ENCODE peak calls at places on chromosomes 11 and 22, in nine cellular contexts. U, N, V, H, B, O, S, A and E are unnamed samples.

GRCh38 chr22:32695451-32695891 is 106.0 kb upstream of the TIMP3 start:
- DNase-seq in U (no peak), H (no peak), V (peak), A (peak), B (no peak), O (no peak), N (peak), S (peak), E (no peak)

GRCh38 chr11:7871056-7871455 is 60.0 kb downstream of the OR10A6 start:
- DNase-seq in A (no peak), H (no peak), B (no peak), V (no peak), O (no peak), S (no peak), N (no peak), U (no peak), E (no peak)

GRCh38 chr22:29306830-29307657 is 594 bp downstream of the GAS2L1 start:
- DNase-seq in N (peak), H (peak), B (no peak), S (peak), O (peak), U (no peak), A (peak), V (peak), E (peak)

GRCh38 chr11:116707250-116707649 is 65.5 kb downstream of the BUD13 start:
- DNase-seq in B (no peak), V (peak), O (no peak), U (no peak), H (peak), A (no peak), S (no peak), N (no peak), E (no peak)

GRCh38 chr22:20536590-20537324 is 29.3 kb downstream of the MED15 start:
- DNase-seq in B (no peak), S (no peak), H (no peak), V (no peak), O (no peak), A (no peak), U (no peak), N (no peak), E (no peak)

GRCh38 chr11:69000831-69001245 is 12.2 kb downstream of the MRGPRF start:
- DNase-seq in B (no peak), H (no peak), V (peak), N (peak), U (no peak), S (peak), O (no peak), A (peak), E (peak)

GRCh38 chr11:1522081-1522424 is 35.5 kb upstream of the MOB2 start:
- DNase-seq in H (no peak), S (no peak), O (no peak), V (no peak), B (no peak), A (no peak), N (no peak), U (no peak), E (no peak)

GRCh38 chr11:108635106-108635505 is 29.8 kb upstream of the DDX10 start:
- DNase-seq in O (no peak), A (no peak), U (no peak), H (no peak), V (no peak), S (no peak), N (no peak), B (no peak), E (no peak)

GRCh38 chr11:13429836-13430235 is 33.2 kb downstream of the BTBD10 start:
- DNase-seq in B (no peak), O (no peak), N (no peak), S (no peak), H (no peak), V (no peak), A (peak), U (no peak), E (no peak)

GRCh38 chr11:129930743-129931142 is 35.4 kb upstream of the NFRKB start:
- DNase-seq in U (no peak), B (no peak), H (no peak), N (no peak), A (no peak), O (no peak), V (no peak), S (no peak), E (no peak)

GRCh38 chr11:60125962-60126585 is 37.6 kb downstream of the MS4A2 start:
- DNase-seq in A (no peak), H (no peak), V (no peak), U (no peak), B (no peak), N (no peak), S (no peak), O (no peak), E (no peak)

GRCh38 chr11:64384981-64385952 is 26.3 kb downstream of the RPS6KA4 start:
- DNase-seq in H (no peak), V (no peak), U (no peak), O (no peak), B (no peak), N (no peak), A (no peak), S (no peak), E (no peak)

GRCh38 chr22:22720201-22720723 is 75.8 kb downstream of the GGTLC2 start:
- DNase-seq in B (peak), O (peak), H (no peak), V (peak), A (peak), U (peak), S (peak), N (peak), E (peak)

GRCh38 chr11:92916299-92916698 is 53.2 kb upstream of the MTNR1B start:
- DNase-seq in U (no peak), S (no peak), O (no peak), V (no peak), N (no peak), H (no peak), B (no peak), A (no peak), E (no peak)

GRCh38 chr11:14644396-14645246 is 1.0 kb downstream of the PDE3B start:
- DNase-seq in V (peak), H (peak), S (peak), B (peak), O (peak), N (no peak), U (peak), A (no peak), E (peak)

GRCh38 chr11:18723991-18724390 is 2.0 kb downstream of the IGSF22 start:
- DNase-seq in S (no peak), A (no peak), U (no peak), H (no peak), V (peak), N (no peak), B (no peak), O (no peak), E (no peak)

GRCh38 chr11:43984039-43984438 is 41.6 kb downstream of the C11orf96 start:
- DNase-seq in V (no peak), U (no peak), N (no peak), A (no peak), O (no peak), S (no peak), H (no peak), B (no peak), E (no peak)

GRCh38 chr11:34609850-34610249 is 11.0 kb upstream of the EHF start:
- DNase-seq in U (no peak), V (no peak), O (no peak), N (no peak), B (no peak), S (no peak), H (no peak), A (no peak), E (no peak)

GRCh38 chr11:85965202-85965601 is 103.7 kb downstream of the PICALM start:
- DNase-seq in A (no peak), V (no peak), U (no peak), N (no peak), O (no peak), B (no peak), S (peak), H (no peak), E (no peak)

GRCh38 chr11:77522215-77522614 is 48.3 kb upstream of the PAK1 start:
- DNase-seq in N (no peak), V (no peak), U (no peak), B (no peak), O (no peak), A (no peak), S (no peak), H (no peak), E (no peak)

GRCh38 chr11:68968306-68969255 is 12.2 kb downstream of the MRGPRD start:
- DNase-seq in U (no peak), V (no peak), N (no peak), H (no peak), B (no peak), A (no peak), S (no peak), O (no peak), E (no peak)

GRCh38 chr11:57647960-57648776 is 1.5 kb downstream of the YPEL4 start:
- DNase-seq in A (no peak), O (peak), N (no peak), U (no peak), H (no peak), B (no peak), S (peak), V (no peak), E (no peak)

GRCh38 chr11:47143322-47143721 is 33.4 kb downstream of the ARFGAP2 start:
- DNase-seq in O (no peak), U (no peak), S (peak), N (peak), A (no peak), V (peak), B (no peak), H (no peak), E (no peak)

GRCh38 chr11:116890193-116890592 is 52.8 kb upstream of the APOA1 start:
- DNase-seq in B (no peak), N (no peak), U (no peak), O (no peak), S (peak), V (peak), H (no peak), A (no peak), E (no peak)

GRCh38 chr11:116558504-116559252 is 214.1 kb downstream of the BUD13 start:
- DNase-seq in S (peak), O (no peak), B (no peak), A (no peak), V (no peak), N (peak), H (no peak), U (no peak), E (no peak)

GRCh38 chr11:131597875-131598274 is 227.5 kb downstream of the NTM start:
- DNase-seq in U (no peak), B (no peak), A (no peak), N (no peak), H (no peak), O (no peak), S (no peak), V (no peak), E (no peak)

GRCh38 chr22:20237480-20238440 is 30.4 kb downstream of the RTN4R start:
- DNase-seq in V (no peak), B (peak), O (no peak), N (no peak), A (no peak), U (no peak), S (no peak), H (no peak), E (no peak)

GRCh38 chr11:17063171-17064002 is 14.1 kb downstream of the RPS13 start:
- DNase-seq in N (peak), U (no peak), A (peak), V (peak), H (peak), S (peak), B (peak), O (peak), E (peak)

GRCh38 chr22:30054764-30055069 is 25.5 kb upstream of the HORMAD2 start:
- DNase-seq in V (no peak), H (no peak), N (no peak), U (no peak), A (no peak), B (no peak), O (no peak), S (no peak), E (no peak)

GRCh38 chr11:17153759-17154158 is 54.0 kb downstream of the PIK3C2A start:
- DNase-seq in U (no peak), A (no peak), S (no peak), B (no peak), O (no peak), V (no peak), H (no peak), N (no peak), E (no peak)

GRCh38 chr11:128328955-128329551 is 258.3 kb downstream of the ETS1 start:
- DNase-seq in S (no peak), V (no peak), H (no peak), B (no peak), U (no peak), A (no peak), O (no peak), N (no peak), E (no peak)